ENCODE peak calls at places on chromosomes 16 and 17, in seven cellular contexts. One of them, this sample, is unnamed.

GRCh38 chr17:64213995-64214507 is 49.0 kb downstream of the TEX2 start:
- DNase-seq in SK-N-SH: no peak
- DNase-seq in HCT116: no peak
- DNase-seq in H1: no peak
- DNase-seq in GM12878: no peak
- DNase-seq in K562: peak
- DNase-seq in HepG2: no peak
- DNase-seq in this sample: no peak

GRCh38 chr17:142102-142661 is 4.8 kb downstream of the SCGB1C2 start:
- DNase-seq in SK-N-SH: peak
- DNase-seq in HCT116: peak
- DNase-seq in H1: no peak
- DNase-seq in GM12878: no peak
- DNase-seq in K562: no peak
- DNase-seq in HepG2: peak
- DNase-seq in this sample: no peak

GRCh38 chr17:77140878-77141767 is at the start of gene SEC14L1:
- DNase-seq in SK-N-SH: peak
- DNase-seq in HCT116: no peak
- DNase-seq in H1: peak
- DNase-seq in GM12878: no peak
- DNase-seq in K562: peak
- DNase-seq in HepG2: peak
- DNase-seq in this sample: peak

GRCh38 chr16:27522173-27522707 is 27.5 kb downstream of the GTF3C1 start:
- DNase-seq in SK-N-SH: no peak
- DNase-seq in HCT116: no peak
- DNase-seq in H1: no peak
- DNase-seq in GM12878: no peak
- DNase-seq in K562: no peak
- DNase-seq in HepG2: no peak
- DNase-seq in this sample: no peak

GRCh38 chr17:44093231-44093900 is 22.8 kb downstream of the G6PC3 start:
- DNase-seq in SK-N-SH: no peak
- DNase-seq in HCT116: no peak
- DNase-seq in H1: no peak
- DNase-seq in GM12878: no peak
- DNase-seq in K562: no peak
- DNase-seq in HepG2: no peak
- DNase-seq in this sample: no peak

GRCh38 chr17:70913086-70913485 is 743.8 kb downstream of the KCNJ2 start:
- DNase-seq in SK-N-SH: no peak
- DNase-seq in HCT116: no peak
- DNase-seq in H1: no peak
- DNase-seq in GM12878: no peak
- DNase-seq in K562: no peak
- DNase-seq in HepG2: no peak
- DNase-seq in this sample: no peak

GRCh38 chr16:72244853-72245252 is 72.9 kb upstream of the PMFBP1 start:
- DNase-seq in SK-N-SH: no peak
- DNase-seq in HCT116: no peak
- DNase-seq in H1: no peak
- DNase-seq in GM12878: no peak
- DNase-seq in K562: no peak
- DNase-seq in HepG2: no peak
- DNase-seq in this sample: no peak

GRCh38 chr17:80169784-80170500 is at the start of gene CARD14:
- DNase-seq in SK-N-SH: peak
- DNase-seq in HCT116: no peak
- DNase-seq in H1: no peak
- DNase-seq in GM12878: no peak
- DNase-seq in K562: no peak
- DNase-seq in HepG2: no peak
- DNase-seq in this sample: peak

GRCh38 chr17:72699566-72699965 is 392.9 kb downstream of the SLC39A11 start:
- DNase-seq in SK-N-SH: no peak
- DNase-seq in HCT116: no peak
- DNase-seq in H1: no peak
- DNase-seq in GM12878: no peak
- DNase-seq in K562: no peak
- DNase-seq in HepG2: no peak
- DNase-seq in this sample: no peak

GRCh38 chr17:79305831-79306687 is 231.4 kb downstream of the ENGASE start:
- DNase-seq in SK-N-SH: peak
- DNase-seq in HCT116: no peak
- DNase-seq in H1: no peak
- DNase-seq in GM12878: no peak
- DNase-seq in K562: peak
- DNase-seq in HepG2: no peak
- DNase-seq in this sample: no peak

GRCh38 chr16:86072328-86073102 is 173.6 kb downstream of the IRF8 start:
- DNase-seq in SK-N-SH: peak
- DNase-seq in HCT116: peak
- DNase-seq in H1: no peak
- DNase-seq in GM12878: no peak
- DNase-seq in K562: peak
- DNase-seq in HepG2: peak
- DNase-seq in this sample: peak

GRCh38 chr17:65191805-65192740 is 54.9 kb downstream of the RGS9 start:
- DNase-seq in SK-N-SH: no peak
- DNase-seq in HCT116: peak
- DNase-seq in H1: no peak
- DNase-seq in GM12878: no peak
- DNase-seq in K562: no peak
- DNase-seq in HepG2: peak
- DNase-seq in this sample: no peak

GRCh38 chr16:65684230-65684629 is 562.4 kb upstream of the CDH11 start:
- DNase-seq in SK-N-SH: no peak
- DNase-seq in HCT116: no peak
- DNase-seq in H1: no peak
- DNase-seq in GM12878: no peak
- DNase-seq in K562: no peak
- DNase-seq in HepG2: no peak
- DNase-seq in this sample: no peak

GRCh38 chr16:15636392-15636873 is 6.5 kb downstream of the MARF1 start:
- DNase-seq in SK-N-SH: no peak
- DNase-seq in HCT116: no peak
- DNase-seq in H1: no peak
- DNase-seq in GM12878: no peak
- DNase-seq in K562: no peak
- DNase-seq in HepG2: no peak
- DNase-seq in this sample: no peak

GRCh38 chr16:55502801-55503366 is 6.0 kb upstream of the LPCAT2 start:
- DNase-seq in SK-N-SH: peak
- DNase-seq in HCT116: peak
- DNase-seq in H1: no peak
- DNase-seq in GM12878: no peak
- DNase-seq in K562: no peak
- DNase-seq in HepG2: peak
- DNase-seq in this sample: no peak
- TF ChIP-seq JUND in SK-N-SH: peak
- TF ChIP-seq JUND in HCT116: no peak
- TF ChIP-seq JUND in H1: no peak
- TF ChIP-seq JUND in GM12878: no peak
- TF ChIP-seq JUND in K562: no peak
- TF ChIP-seq JUND in HepG2: no peak
- TF ChIP-seq JUND in this sample: no peak

DNA sequence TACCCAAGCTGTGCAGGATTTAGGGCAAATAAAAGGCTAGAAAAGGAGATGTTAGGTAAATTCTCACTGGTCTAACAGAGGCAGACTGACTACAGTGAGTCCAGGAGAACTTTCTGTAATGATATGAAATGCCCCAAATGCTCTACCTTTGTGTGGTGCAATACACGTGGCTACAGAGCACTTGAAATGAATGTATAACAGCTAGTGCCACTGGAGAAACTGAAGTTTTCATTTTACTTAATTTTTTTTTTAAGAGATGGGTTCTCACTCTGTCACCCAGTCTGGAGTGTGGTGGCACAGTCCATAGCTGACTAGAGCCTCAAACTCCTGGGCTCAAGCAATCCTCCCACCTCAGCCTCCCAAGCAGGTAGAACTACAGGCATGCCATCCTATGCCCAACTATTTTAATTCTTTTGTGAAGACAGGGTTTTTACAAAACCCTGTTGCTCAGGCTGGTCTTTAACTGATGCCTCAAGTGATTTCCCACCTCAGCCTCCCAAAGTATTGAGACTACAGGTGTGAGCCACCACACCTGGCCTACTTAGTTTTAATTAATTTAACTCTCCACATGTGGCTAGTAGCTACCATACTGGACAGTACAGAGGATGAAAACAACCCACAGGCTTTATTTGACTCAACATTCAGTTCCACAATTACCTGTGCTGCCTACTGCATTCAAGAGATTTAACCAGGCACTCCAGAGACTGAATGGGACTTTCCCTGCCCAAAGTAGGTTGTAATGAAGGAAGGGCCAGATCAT is 84.8 kb upstream of the PLEKHM1 start:
- DNase-seq in SK-N-SH: no peak
- DNase-seq in HCT116: no peak
- DNase-seq in H1: no peak
- DNase-seq in GM12878: peak
- DNase-seq in K562: no peak
- DNase-seq in HepG2: no peak
- DNase-seq in this sample: no peak
- TF ChIP-seq JUND in SK-N-SH: no peak
- TF ChIP-seq JUND in HCT116: no peak
- TF ChIP-seq JUND in H1: no peak
- TF ChIP-seq JUND in GM12878: no peak
- TF ChIP-seq JUND in K562: no peak
- TF ChIP-seq JUND in HepG2: no peak
- TF ChIP-seq JUND in this sample: no peak

GRCh38 chr16:31698901-31699300 is 171.2 kb downstream of the AHSP start:
- DNase-seq in SK-N-SH: no peak
- DNase-seq in HCT116: no peak
- DNase-seq in H1: no peak
- DNase-seq in GM12878: no peak
- DNase-seq in K562: no peak
- DNase-seq in HepG2: no peak
- DNase-seq in this sample: no peak

GRCh38 chr16:31699601-31700000 is 171.9 kb downstream of the AHSP start:
- DNase-seq in SK-N-SH: no peak
- DNase-seq in HCT116: no peak
- DNase-seq in H1: no peak
- DNase-seq in GM12878: no peak
- DNase-seq in K562: no peak
- DNase-seq in HepG2: no peak
- DNase-seq in this sample: no peak

GRCh38 chr16:31700530-31701388 is 172.8 kb upstream of the ZNF267 start:
- DNase-seq in SK-N-SH: peak
- DNase-seq in HCT116: no peak
- DNase-seq in H1: no peak
- DNase-seq in GM12878: peak
- DNase-seq in K562: peak
- DNase-seq in HepG2: peak
- DNase-seq in this sample: peak

GRCh38 chr16:31701734-31702133 is 171.9 kb upstream of the ZNF267 start:
- DNase-seq in SK-N-SH: no peak
- DNase-seq in HCT116: no peak
- DNase-seq in H1: no peak
- DNase-seq in GM12878: no peak
- DNase-seq in K562: no peak
- DNase-seq in HepG2: no peak
- DNase-seq in this sample: no peak

DNA sequence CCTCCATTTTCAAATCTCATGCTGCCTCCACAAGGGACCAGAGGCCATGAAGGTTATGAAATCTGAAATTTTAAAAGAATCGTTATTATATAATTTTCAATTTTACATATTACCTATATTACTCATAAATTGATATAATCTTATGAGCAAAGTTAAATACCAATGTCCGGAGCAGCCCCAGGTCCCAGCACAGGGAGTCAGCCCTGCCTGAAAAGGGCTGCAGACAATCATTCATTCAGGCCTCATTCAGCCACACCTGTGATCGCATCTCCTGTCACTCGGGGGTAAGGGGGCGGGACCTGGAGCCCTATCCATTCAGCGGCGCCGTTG is 172.5 kb downstream of the AHSP start:
- DNase-seq in SK-N-SH: peak
- DNase-seq in HCT116: peak
- DNase-seq in H1: peak
- DNase-seq in GM12878: no peak
- DNase-seq in K562: no peak
- DNase-seq in HepG2: no peak
- DNase-seq in this sample: no peak
- TF ChIP-seq JUND in SK-N-SH: no peak
- TF ChIP-seq JUND in HCT116: no peak
- TF ChIP-seq JUND in H1: no peak
- TF ChIP-seq JUND in GM12878: no peak
- TF ChIP-seq JUND in K562: no peak
- TF ChIP-seq JUND in HepG2: no peak
- TF ChIP-seq JUND in this sample: no peak

DNA sequence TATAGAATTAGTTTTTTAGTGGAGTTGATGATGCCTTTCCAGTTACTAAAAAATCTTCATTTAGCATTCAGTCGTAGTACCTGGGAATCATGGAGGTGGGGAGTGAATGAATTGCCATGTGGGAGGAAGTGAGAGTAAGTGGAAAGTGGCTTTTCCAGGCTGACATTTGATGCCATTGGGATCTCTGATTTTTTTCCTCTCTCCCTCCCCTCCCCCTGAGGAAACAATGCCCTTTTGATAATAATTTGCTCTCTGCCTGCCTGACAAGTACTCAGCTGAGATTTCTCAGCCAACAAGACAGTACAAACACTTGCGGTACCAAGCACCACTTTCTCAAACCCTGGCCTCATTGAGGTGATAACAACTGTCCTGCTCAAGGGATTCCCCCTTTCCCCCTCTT is 2.2 kb downstream of the UBE2Z start:
- DNase-seq in SK-N-SH: no peak
- DNase-seq in HCT116: no peak
- DNase-seq in H1: no peak
- DNase-seq in GM12878: no peak
- DNase-seq in K562: no peak
- DNase-seq in HepG2: peak
- DNase-seq in this sample: no peak
- TF ChIP-seq JUND in SK-N-SH: no peak
- TF ChIP-seq JUND in HCT116: no peak
- TF ChIP-seq JUND in H1: no peak
- TF ChIP-seq JUND in GM12878: no peak
- TF ChIP-seq JUND in K562: no peak
- TF ChIP-seq JUND in HepG2: no peak
- TF ChIP-seq JUND in this sample: no peak

GRCh38 chr16:46885960-46886763 is 2.0 kb downstream of the GPT2 start:
- DNase-seq in SK-N-SH: peak
- DNase-seq in HCT116: no peak
- DNase-seq in H1: no peak
- DNase-seq in GM12878: no peak
- DNase-seq in K562: no peak
- DNase-seq in HepG2: no peak
- DNase-seq in this sample: no peak
- TF ChIP-seq JUND in SK-N-SH: no peak
- TF ChIP-seq JUND in HCT116: no peak
- TF ChIP-seq JUND in H1: no peak
- TF ChIP-seq JUND in GM12878: no peak
- TF ChIP-seq JUND in K562: no peak
- TF ChIP-seq JUND in HepG2: no peak
- TF ChIP-seq JUND in this sample: no peak

GRCh38 chr17:17792551-17793377 is 44.0 kb downstream of the SREBF1 start:
- DNase-seq in SK-N-SH: peak
- DNase-seq in HCT116: no peak
- DNase-seq in H1: no peak
- DNase-seq in GM12878: no peak
- DNase-seq in K562: peak
- DNase-seq in HepG2: no peak
- DNase-seq in this sample: no peak
- TF ChIP-seq JUND in SK-N-SH: no peak
- TF ChIP-seq JUND in HCT116: no peak
- TF ChIP-seq JUND in H1: no peak
- TF ChIP-seq JUND in GM12878: no peak
- TF ChIP-seq JUND in K562: no peak
- TF ChIP-seq JUND in HepG2: no peak
- TF ChIP-seq JUND in this sample: no peak

GRCh38 chr16:53156516-53156915 is 101.7 kb downstream of the CHD9 start:
- DNase-seq in SK-N-SH: no peak
- DNase-seq in HCT116: no peak
- DNase-seq in H1: no peak
- DNase-seq in GM12878: no peak
- DNase-seq in K562: no peak
- DNase-seq in HepG2: no peak
- DNase-seq in this sample: no peak
- TF ChIP-seq JUND in SK-N-SH: no peak
- TF ChIP-seq JUND in HCT116: no peak
- TF ChIP-seq JUND in H1: no peak
- TF ChIP-seq JUND in GM12878: no peak
- TF ChIP-seq JUND in K562: no peak
- TF ChIP-seq JUND in HepG2: no peak
- TF ChIP-seq JUND in this sample: no peak

This sample was measured in T47D.